ENCODE peak calls at places on chromosomes 3 and 15, in four cellular contexts. E is activated CD8-positive, alpha-beta memory T cell treated with anti-CD3 and anti-CD28 coated beads for 24 hours; G is mesothelial cell of epicardium; U is mesendoderm. J is an unnamed sample.

GRCh38 chr3:173140986-173141385 is at the start of gene SPATA16:
- DNase-seq in E (no peak), G (no peak), U (no peak), J (no peak)

GRCh38 chr15:101494251-101494796 is 4.8 kb upstream of the PCSK6 start:
- DNase-seq in E (no peak), G (no peak), U (no peak), J (peak; percentile 6)

GRCh38 chr15:31027948-31028586 is 36.6 kb upstream of the MTMR10 start:
- DNase-seq in E (no peak), G (no peak), U (no peak), J (no peak)

GRCh38 chr3:52204337-52205073 is 6.5 kb downstream of the ALAS1 start:
- DNase-seq in E (no peak), G (no peak), U (no peak), J (no peak)

GRCh38 chr3:32285910-32286309 is 47.4 kb downstream of the CMTM8 start:
- DNase-seq in E (no peak), G (no peak), U (no peak), J (no peak)

GRCh38 chr3:87128006-87128405 is 99.1 kb upstream of the CHMP2B start:
- DNase-seq in E (no peak), G (no peak), U (no peak), J (no peak)

GRCh38 chr3:160618878-160619277 is 53.5 kb upstream of the KPNA4 start:
- DNase-seq in E (no peak), G (no peak), U (no peak), J (no peak)

GRCh38 chr3:149464706-149465328 is 9.7 kb upstream of the TM4SF4 start:
- DNase-seq in E (no peak), G (no peak), U (no peak), J (no peak)

GRCh38 chr3:149044329-149045083 is 41.8 kb downstream of the HLTF start:
- DNase-seq in E (no peak), G (no peak), U (no peak), J (no peak)

GRCh38 chr3:26280517-26280916 is 342.1 kb upstream of the LRRC3B start:
- DNase-seq in E (no peak), G (no peak), U (peak; percentile 50), J (no peak)

GRCh38 chr3:192917258-192917507 is 473 bp downstream of the MB21D2 start:
- DNase-seq in E (no peak), G (peak; percentile 61), U (no peak), J (no peak)

GRCh38 chr15:81197255-81197630 is 564 bp downstream of the IL16 start:
- DNase-seq in E (no peak), G (no peak), U (no peak), J (no peak)

GRCh38 chr15:62847900-62848489 is 194.6 kb upstream of the TPM1 start:
- DNase-seq in E (peak; percentile 60), G (peak; percentile 61), U (peak; percentile 71), J (peak; percentile 44)

GRCh38 chr15:73010154-73011152 is 41.8 kb upstream of the NEO1 start:
- DNase-seq in E (no peak), G (no peak), U (no peak), J (no peak)

GRCh38 chr15:62392411-62392810 is 227.3 kb upstream of the C2CD4B start:
- DNase-seq in E (no peak), G (no peak), U (peak; percentile 74), J (no peak)

GRCh38 chr15:80777137-80777536 is 2.0 kb upstream of the CEMIP start:
- DNase-seq in E (no peak), G (no peak), U (no peak), J (no peak)

GRCh38 chr3:13451301-13451673 is 28.8 kb upstream of the HDAC11 start:
- DNase-seq in E (peak; percentile 73), G (no peak), U (no peak), J (no peak)

GRCh38 chr15:80142646-80143045 is 10.2 kb upstream of the FAH start:
- DNase-seq in E (no peak), G (no peak), U (no peak), J (no peak)

GRCh38 chr3:81891056-81891455 is 129.6 kb upstream of the GBE1 start:
- DNase-seq in E (no peak), G (no peak), U (no peak), J (no peak)

GRCh38 chr3:17431477-17432045 is 310.9 kb downstream of the TBC1D5 start:
- DNase-seq in E (no peak), G (no peak), U (no peak), J (no peak)

J was measured in D721Med.